ENCODE peak calls at places on chromosomes 7 and 10, in nine cellular contexts. T is left lung; J is effector memory CD8-positive, alpha-beta T cell; W is cerebellar cortex; N is nucleus accumbens; O is Calu3; Y is caudate nucleus; L is M059J; G is PC-3. P is an unnamed sample.

GRCh38 chr7:27782849-27783248 is 42.9 kb downstream of the TAX1BP1 start:
- DNase-seq in T (no peak), L (no peak), Y (no peak), O (no peak), G (peak), J (no peak), W (no peak), N (no peak), P (no peak)

GRCh38 chr7:74306737-74307469 is 17.7 kb downstream of the CLIP2 start:
- DNase-seq in N (peak), T (no peak), J (no peak), L (peak), Y (peak), W (peak), G (peak), O (no peak), P (no peak)

GRCh38 chr7:78516450-78516849 is 717.9 kb downstream of the PHTF2 start:
- DNase-seq in L (peak), G (peak), J (no peak), W (no peak), T (no peak), N (no peak), Y (no peak), O (no peak), P (no peak)

GRCh38 chr10:21337171-21337792 is 188.2 kb downstream of the SKIDA1 start:
- DNase-seq in J (no peak), G (no peak), W (no peak), T (no peak), Y (no peak), N (no peak), L (no peak), O (no peak), P (peak)

GRCh38 chr10:13555884-13556529 is 27.2 kb upstream of the BEND7 start:
- DNase-seq in Y (no peak), O (no peak), L (peak), N (no peak), J (no peak), W (peak), G (no peak), T (no peak), P (no peak)

GRCh38 chr7:87110778-87111177 is 41.5 kb upstream of the DMTF1 start:
- DNase-seq in O (no peak), W (no peak), G (peak), T (no peak), L (peak), N (no peak), J (no peak), Y (no peak), P (no peak)

GRCh38 chr10:12748186-12748585 is 253.3 kb downstream of the CCDC3 start:
- DNase-seq in W (no peak), N (no peak), L (no peak), Y (no peak), G (no peak), O (no peak), J (no peak), T (no peak), P (no peak)

GRCh38 chr7:142872106-142872675 is 13.4 kb downstream of the TRPV6 start:
- DNase-seq in Y (no peak), O (no peak), L (no peak), N (no peak), J (no peak), T (no peak), G (no peak), W (no peak), P (peak)

GRCh38 chr10:96585726-96586418 is 940 bp downstream of the TM9SF3 start:
- DNase-seq in Y (no peak), J (peak), G (peak), T (no peak), W (no peak), O (no peak), N (no peak), L (peak), P (no peak)

GRCh38 chr10:95241533-95241932 is 47.5 kb downstream of the ACSM6 start:
- DNase-seq in N (no peak), W (no peak), Y (no peak), T (no peak), J (no peak), O (no peak), G (no peak), L (peak), P (no peak)

GRCh38 chr10:83725567-83725966 is 413.7 kb upstream of the GHITM start:
- DNase-seq in G (no peak), Y (no peak), T (no peak), J (no peak), O (no peak), W (no peak), N (no peak), L (no peak), P (no peak)

GRCh38 chr10:51244739-51245138 is 170.5 kb downstream of the PRKG1 start:
- DNase-seq in N (no peak), G (peak), O (no peak), W (no peak), Y (no peak), L (peak), J (no peak), T (no peak), P (no peak)

GRCh38 chr10:86966008-86966654 is 2.2 kb upstream of the ADIRF start:
- DNase-seq in W (no peak), L (no peak), O (no peak), N (no peak), J (no peak), T (no peak), G (no peak), Y (no peak), P (peak)

GRCh38 chr10:64079341-64079740 is 558.1 kb downstream of the REEP3 start:
- DNase-seq in N (no peak), O (no peak), Y (no peak), W (no peak), L (no peak), J (no peak), G (no peak), T (no peak), P (no peak)

GRCh38 chr10:31457858-31458257 is 138.8 kb downstream of the ZEB1 start:
- DNase-seq in W (no peak), G (no peak), Y (no peak), T (no peak), J (no peak), O (no peak), L (no peak), N (no peak), P (no peak)

GRCh38 chr10:16195178-16195769 is 241.5 kb upstream of the PTER start:
- DNase-seq in G (no peak), T (no peak), Y (no peak), N (no peak), O (no peak), J (no peak), W (no peak), L (no peak), P (no peak)

GRCh38 chr10:130018253-130018652 is 54.2 kb upstream of the EBF3 start:
- DNase-seq in O (no peak), N (no peak), T (no peak), J (no peak), Y (no peak), W (no peak), G (peak), L (peak), P (no peak)

GRCh38 chr7:123966936-123967335 is 41.9 kb downstream of the SPAM1 start:
- DNase-seq in N (no peak), Y (no peak), J (no peak), T (no peak), G (no peak), L (no peak), W (no peak), O (peak), P (no peak)

GRCh38 chr10:68560916-68561691 is 967 bp downstream of the TET1 start:
- DNase-seq in W (peak), O (no peak), L (peak), T (no peak), Y (no peak), G (no peak), J (no peak), N (peak), P (no peak)

GRCh38 chr7:131692131-131692960 is 135.9 kb upstream of the PODXL start:
- DNase-seq in W (peak), L (peak), N (peak), T (peak), G (peak), J (no peak), Y (no peak), O (peak), P (no peak)

GRCh38 chr7:115124409-115124939 is 202.6 kb downstream of the MDFIC start:
- DNase-seq in T (no peak), Y (no peak), O (no peak), W (no peak), L (no peak), G (no peak), N (no peak), J (no peak), P (no peak)

GRCh38 chr7:137970263-137970975 is 31.5 kb downstream of the CREB3L2 start:
- DNase-seq in T (no peak), J (no peak), O (peak), L (peak), N (no peak), Y (no peak), G (peak), W (no peak), P (peak)

GRCh38 chr10:20355011-20355410 is 538.8 kb downstream of the PLXDC2 start:
- DNase-seq in O (no peak), Y (no peak), J (no peak), W (no peak), N (no peak), G (no peak), T (no peak), L (no peak), P (no peak)

GRCh38 chr7:33868151-33868550 is 37.2 kb upstream of the BMPER start:
- DNase-seq in N (no peak), T (no peak), W (no peak), G (peak), L (peak), J (no peak), O (no peak), Y (no peak), P (no peak)